ENCODE peak calls at places on chromosomes 16 and 17, in five cellular contexts. Q is GM12891; B is OCI-M1; S is HS-5; N is stimulated activated CD4-positive, alpha-beta T cell treated with anti-CD3 and anti-CD28 coated beads, Interleukin-1b, Interleukin-23, amount 100 ng/mL, for 1 hour. F is an unnamed sample.

GRCh38 chr17:81843713-81844326 is 9.0 kb upstream of the PPP1R27 start:
- DNase-seq in Q (no peak), B (no peak), S (no peak), N (no peak), F (no peak)

GRCh38 chr17:40092581-40092980 is 7.8 kb downstream of the NR1D1 start:
- DNase-seq in Q (no peak), B (no peak), S (no peak), N (no peak), F (no peak)

GRCh38 chr16:55685973-55686372 is 30.2 kb downstream of the SLC6A2 start:
- DNase-seq in Q (no peak), B (no peak), S (no peak), N (no peak), F (no peak)

GRCh38 chr16:50445603-50446250 is 76.9 kb upstream of the BRD7 start:
- DNase-seq in Q (no peak), B (no peak), S (no peak), N (no peak), F (no peak)

GRCh38 chr17:78360371-78361226 is 722 bp upstream of the SOCS3 start:
- DNase-seq in Q (peak; percentile 94), B (peak; percentile 91), S (no peak), N (peak; percentile 68), F (peak; percentile 56)

GRCh38 chr17:81959362-81960129 is 1.4 kb downstream of the NOTUM start:
- DNase-seq in Q (peak; percentile 79), B (peak; percentile 72), S (no peak), N (peak; percentile 70), F (no peak)

GRCh38 chr17:39671651-39672521 is 3.6 kb downstream of the PNMT start:
- DNase-seq in Q (no peak), B (peak; percentile 47), S (no peak), N (no peak), F (no peak)

GRCh38 chr17:4626734-4627256 is 14.7 kb downstream of the ALOX15 start:
- DNase-seq in Q (no peak), B (peak; percentile 64), S (no peak), N (no peak), F (no peak)

GRCh38 chr17:10698116-10698818 is 873 bp downstream of the ADPRM start:
- DNase-seq in Q (no peak), B (peak; percentile 32), S (no peak), N (no peak), F (no peak)

GRCh38 chr16:84741351-84741791 is 41.6 kb downstream of the USP10 start:
- DNase-seq in Q (no peak), B (no peak), S (no peak), N (no peak), F (no peak)

GRCh38 chr16:52316241-52316640 is 230.7 kb downstream of the TOX3 start:
- DNase-seq in Q (no peak), B (no peak), S (no peak), N (no peak), F (no peak)

GRCh38 chr17:83109793-83110645 is 30.6 kb downstream of the METRNL start:
- DNase-seq in Q (no peak), B (peak; percentile 72), S (peak; percentile 94), N (no peak), F (peak; percentile 79)

GRCh38 chr17:42979511-42980273 is at the start of gene PTGES3L:
- DNase-seq in Q (peak; percentile 43), B (peak; percentile 80), S (no peak), N (no peak), F (peak; percentile 16)

GRCh38 chr17:14776791-14777190 is 475.9 kb downstream of the HS3ST3B1 start:
- DNase-seq in Q (no peak), B (no peak), S (no peak), N (no peak), F (no peak)

GRCh38 chr17:50268632-50269287 is 5.5 kb upstream of the TMEM92 start:
- DNase-seq in Q (no peak), B (no peak), S (no peak), N (no peak), F (no peak)

GRCh38 chr16:24526701-24527470 is 12.5 kb upstream of the RBBP6 start:
- DNase-seq in Q (no peak), B (no peak), S (no peak), N (no peak), F (no peak)

GRCh38 chr16:17467923-17468540 is 2.7 kb downstream of the XYLT1 start:
- DNase-seq in Q (no peak), B (no peak), S (no peak), N (no peak), F (no peak)

GRCh38 chr17:5194346-5194745 is 2.7 kb upstream of the ZNF594 start:
- DNase-seq in Q (no peak), B (no peak), S (no peak), N (no peak), F (peak; percentile 33)

GRCh38 chr16:48279199-48279598 is 31.9 kb upstream of the ABCC11 start:
- DNase-seq in Q (no peak), B (peak; percentile 20), S (no peak), N (no peak), F (no peak)

GRCh38 chr16:48810803-48811453 is 200.9 kb upstream of the N4BP1 start:
- DNase-seq in Q (no peak), B (no peak), S (no peak), N (no peak), F (no peak)

GRCh38 chr17:78970834-78971763 is 8.6 kb downstream of the LGALS3BP start:
- DNase-seq in Q (peak; percentile 79), B (peak; percentile 68), S (no peak), N (peak; percentile 54), F (peak; percentile 47)

GRCh38 chr17:9434502-9435113 is 141.0 kb downstream of the STX8 start:
- DNase-seq in Q (no peak), B (peak; percentile 40), S (no peak), N (no peak), F (no peak)

GRCh38 chr17:55641559-55642160 is 81.0 kb downstream of the TMEM100 start:
- DNase-seq in Q (no peak), B (peak; percentile 84), S (no peak), N (no peak), F (no peak)

GRCh38 chr17:67322039-67322787 is 44.2 kb downstream of the PSMD12 start:
- DNase-seq in Q (no peak), B (peak; percentile 55), S (no peak), N (no peak), F (no peak)

GRCh38 chr17:81029859-81030258 is 5.1 kb upstream of the BAIAP2 start:
- DNase-seq in Q (no peak), B (no peak), S (no peak), N (no peak), F (no peak)

GRCh38 chr17:56629450-56630187 is 36.1 kb downstream of the NOG start:
- DNase-seq in Q (no peak), B (peak; percentile 14), S (no peak), N (no peak), F (peak; percentile 1)

GRCh38 chr17:9937901-9938300 is 32.8 kb upstream of the RCVRN start:
- DNase-seq in Q (no peak), B (no peak), S (no peak), N (no peak), F (no peak)

GRCh38 chr17:77476920-77477805 is 336.4 kb downstream of the SEC14L1 start:
- DNase-seq in Q (no peak), B (no peak), S (peak; percentile 80), N (no peak), F (peak; percentile 91)

GRCh38 chr16:474420-475122 is 49.1 kb downstream of the RAB11FIP3 start:
- DNase-seq in Q (no peak), B (no peak), S (no peak), N (no peak), F (no peak)

GRCh38 chr16:89009343-89010209 is 32.6 kb upstream of the CBFA2T3 start:
- DNase-seq in Q (no peak), B (peak; percentile 50), S (no peak), N (no peak), F (no peak)

GRCh38 chr17:34847939-34848338 is 113.3 kb downstream of the CCT6B start:
- DNase-seq in Q (no peak), B (peak; percentile 42), S (no peak), N (no peak), F (no peak)

GRCh38 chr17:67474081-67474661 is 97.1 kb downstream of the PITPNC1 start:
- DNase-seq in Q (no peak), B (no peak), S (no peak), N (no peak), F (no peak)

GRCh38 chr16:78128920-78129319 is 29.5 kb downstream of the WWOX start:
- DNase-seq in Q (no peak), B (no peak), S (no peak), N (no peak), F (no peak)

GRCh38 chr16:11576427-11577289 is 10.1 kb downstream of the LITAF start:
- DNase-seq in Q (no peak), B (no peak), S (no peak), N (no peak), F (no peak)

GRCh38 chr16:21023509-21024202 is 123.1 kb downstream of the LYRM1 start:
- DNase-seq in Q (no peak), B (peak; percentile 17), S (no peak), N (no peak), F (no peak)

GRCh38 chr16:15775209-15775608 is 81.6 kb downstream of the MYH11 start:
- DNase-seq in Q (no peak), B (peak; percentile 28), S (no peak), N (no peak), F (no peak)

GRCh38 chr17:4988168-4988567 is 693 bp upstream of the CAMTA2 start:
- DNase-seq in Q (no peak), B (no peak), S (no peak), N (no peak), F (no peak)

GRCh38 chr17:27977751-27978688 is 64.5 kb upstream of the NLK start:
- DNase-seq in Q (no peak), B (no peak), S (no peak), N (no peak), F (no peak)

F was measured in amniotic stem cell.